ENCODE peak calls at places on chromosome 6, in four cellular contexts. B is SK-N-SH, X is K562, V is H1. E is an unnamed sample.

GRCh38 chr6:30696432-30696831 is 5.6 kb upstream of the NRM start:
- DNase-seq in B (no peak), X (no peak), V (no peak), E (no peak)

GRCh38 chr6:69019832-69020231 is 384.8 kb downstream of the ADGRB3 start:
- DNase-seq in B (no peak), X (no peak), V (no peak), E (no peak)

GRCh38 chr6:167568407-167569024 is 243.6 kb downstream of the TTLL2 start:
- DNase-seq in B (no peak), X (no peak), V (no peak), E (no peak)

GRCh38 chr6:37566209-37566859 is 66.6 kb upstream of the CCDC167 start:
- DNase-seq in B (peak), X (peak), V (no peak), E (peak)

GRCh38 chr6:167590193-167590592 is 236.5 kb upstream of the AFDN start:
- DNase-seq in B (no peak), X (no peak), V (no peak), E (no peak)

GRCh38 chr6:2952557-2953095 is 18.7 kb downstream of the SERPINB6 start:
- DNase-seq in B (peak), X (peak), V (peak), E (peak)

GRCh38 chr6:15329154-15329781 is 83.4 kb downstream of the JARID2 start:
- DNase-seq in B (peak), X (no peak), V (no peak), E (no peak)

GRCh38 chr6:74320076-74320475 is 624.1 kb downstream of the CD109 start:
- DNase-seq in B (no peak), X (no peak), V (no peak), E (no peak)

GRCh38 chr6:150395388-150396009 is 26.7 kb downstream of the IYD start:
- DNase-seq in B (peak), X (peak), V (peak), E (peak)

GRCh38 chr6:21759721-21760120 is 166.2 kb downstream of the SOX4 start:
- DNase-seq in B (no peak), X (no peak), V (no peak), E (no peak)

DNA sequence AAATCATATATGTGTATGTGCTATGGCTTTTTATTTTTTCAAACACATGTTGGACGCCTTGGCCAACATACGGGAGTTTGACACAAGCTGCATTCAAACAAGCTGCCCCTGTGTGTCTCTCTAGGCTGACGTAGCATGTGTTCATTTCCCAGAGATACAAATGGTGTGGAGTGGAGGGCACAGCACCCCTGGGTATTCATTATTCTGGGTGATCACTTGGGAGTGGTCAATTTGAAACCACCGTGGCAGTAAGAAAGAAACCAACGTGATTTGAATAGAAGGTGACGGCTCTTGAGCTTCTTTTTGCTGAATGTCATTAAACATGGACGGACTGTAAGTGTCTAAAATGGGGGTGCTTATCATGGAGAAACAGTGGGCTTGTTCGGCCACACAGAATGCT is 1261.8 kb upstream of the CITED2 start:
- DNase-seq in B (no peak), X (no peak), V (no peak), E (no peak)
- TF ChIP-seq TEAD4 in B (no peak), X (no peak), V (no peak), E (no peak)

DNA sequence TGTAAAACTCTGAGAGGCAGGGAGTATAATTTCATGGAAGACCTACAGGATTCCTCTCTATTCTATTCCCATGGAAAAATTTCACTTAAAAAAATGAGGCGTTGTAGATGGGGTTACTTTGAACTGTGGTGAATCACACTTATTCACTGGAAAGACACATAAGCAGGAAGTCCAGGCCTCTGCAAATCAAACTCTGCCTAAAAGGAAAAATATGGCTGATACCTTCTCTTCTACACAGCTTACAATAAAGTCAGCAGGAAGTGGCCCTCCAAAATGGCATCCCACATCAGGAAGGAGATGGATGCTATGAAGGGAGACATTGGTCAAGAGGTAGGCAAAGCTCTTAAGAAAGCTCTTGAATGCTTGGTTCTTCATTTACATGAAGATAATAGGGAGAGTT is 115.9 kb downstream of the FYN start:
- DNase-seq in B (no peak), X (no peak), V (no peak), E (no peak)
- TF ChIP-seq TEAD4 in B (no peak), X (no peak), V (no peak), E (no peak)

DNA sequence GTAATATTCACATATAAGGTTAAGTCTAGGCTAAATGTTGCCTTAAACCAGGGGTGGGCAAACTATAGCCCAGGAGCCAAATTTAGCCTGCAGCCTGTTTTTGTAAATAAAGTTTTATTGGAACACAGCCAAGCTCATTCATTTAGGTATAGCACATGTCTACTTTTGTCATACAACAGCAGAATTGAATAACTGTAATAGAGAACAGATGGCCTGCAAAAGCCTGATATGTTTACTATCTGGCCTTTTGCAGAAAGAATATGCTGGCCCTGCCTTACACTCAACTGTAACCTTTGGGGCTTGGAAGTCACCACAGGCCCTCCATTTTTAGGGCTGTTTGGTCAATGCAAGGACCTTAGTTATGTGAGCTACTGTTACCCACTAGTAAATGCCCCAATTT is 17.7 kb upstream of the BCLAF1 start:
- DNase-seq in B (peak), X (peak), V (no peak), E (no peak)
- TF ChIP-seq TEAD4 in B (no peak), X (no peak), V (no peak), E (no peak)

GRCh38 chr6:35047265-35048011 is 93.7 kb downstream of the TCP11 start:
- DNase-seq in B (peak), X (no peak), V (no peak), E (no peak)

GRCh38 chr6:35048031-35048613 is 93.0 kb downstream of the TCP11 start:
- DNase-seq in B (peak), X (no peak), V (no peak), E (no peak)

GRCh38 chr6:35046098-35046497 is 95.0 kb downstream of the TCP11 start:
- DNase-seq in B (no peak), X (no peak), V (no peak), E (no peak)

GRCh38 chr6:35048631-35049083 is 92.5 kb downstream of the TCP11 start:
- DNase-seq in B (peak), X (no peak), V (no peak), E (peak)

DNA sequence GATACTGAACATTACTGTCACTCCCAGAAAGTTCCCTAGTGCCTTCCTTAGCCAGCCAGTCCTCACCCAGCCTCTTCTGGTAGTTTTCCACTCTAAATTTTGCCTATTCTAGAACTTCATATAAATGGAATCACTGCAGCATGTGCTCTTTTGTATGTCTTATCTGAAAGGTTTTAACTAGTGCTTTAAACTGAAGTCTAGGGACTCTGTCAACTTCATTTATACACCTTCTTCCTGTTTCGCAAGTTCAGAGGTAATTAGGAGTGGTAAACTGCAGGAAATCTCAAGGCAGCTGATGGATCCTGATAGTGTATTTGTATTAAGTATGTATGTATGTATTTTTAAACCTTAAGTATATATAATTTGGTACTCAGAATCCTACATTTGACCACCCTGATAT is 94.3 kb downstream of the TCP11 start:
- DNase-seq in B (no peak), X (no peak), V (no peak), E (no peak)
- TF ChIP-seq TEAD4 in B (no peak), X (no peak), V (no peak), E (no peak)

GRCh38 chr6:122620428-122620827 is 10.2 kb downstream of the PKIB start:
- DNase-seq in B (no peak), X (no peak), V (no peak), E (no peak)
- TF ChIP-seq TEAD4 in B (no peak), X (no peak), V (no peak), E (no peak)

DNA sequence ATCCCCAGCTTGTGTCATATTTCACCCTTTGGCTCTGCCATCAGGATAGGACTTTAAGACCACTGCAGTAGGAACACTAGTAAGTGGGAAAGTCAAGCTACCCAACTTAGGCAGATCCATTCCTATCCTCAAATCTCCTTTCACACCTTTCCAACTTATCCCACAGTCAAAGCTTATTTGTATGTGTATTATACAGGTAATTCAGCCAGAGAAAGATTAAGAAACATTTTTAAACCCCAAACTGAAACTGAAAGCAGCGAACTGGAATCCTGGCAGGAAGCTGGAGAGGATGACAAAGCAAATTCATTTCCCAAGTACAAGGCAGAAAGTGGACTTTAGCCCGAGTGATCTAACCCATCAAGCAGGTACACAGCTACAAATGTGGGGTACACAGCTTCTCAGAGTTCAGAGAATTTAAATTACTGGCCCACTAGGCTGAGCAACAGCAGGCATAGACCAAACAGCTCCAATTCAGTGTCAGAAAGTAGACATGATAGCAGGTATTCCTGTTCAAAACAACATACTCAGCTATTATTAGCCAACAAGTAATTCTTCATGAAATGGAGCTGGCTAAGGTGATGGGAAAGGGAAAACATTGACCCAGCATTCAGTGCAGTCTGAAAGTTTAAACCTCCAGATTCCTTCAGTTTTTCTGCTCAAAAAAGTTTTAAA is 39.1 kb downstream of the ILRUN start:
- DNase-seq in B (no peak), X (peak), V (no peak), E (no peak)
- TF ChIP-seq TEAD4 in B (peak), X (no peak), V (no peak), E (no peak)

GRCh38 chr6:45679163-45679562 is 301.4 kb upstream of the SUPT3H start:
- DNase-seq in B (no peak), X (no peak), V (no peak), E (no peak)
- TF ChIP-seq TEAD4 in B (no peak), X (no peak), V (no peak), E (no peak)

DNA sequence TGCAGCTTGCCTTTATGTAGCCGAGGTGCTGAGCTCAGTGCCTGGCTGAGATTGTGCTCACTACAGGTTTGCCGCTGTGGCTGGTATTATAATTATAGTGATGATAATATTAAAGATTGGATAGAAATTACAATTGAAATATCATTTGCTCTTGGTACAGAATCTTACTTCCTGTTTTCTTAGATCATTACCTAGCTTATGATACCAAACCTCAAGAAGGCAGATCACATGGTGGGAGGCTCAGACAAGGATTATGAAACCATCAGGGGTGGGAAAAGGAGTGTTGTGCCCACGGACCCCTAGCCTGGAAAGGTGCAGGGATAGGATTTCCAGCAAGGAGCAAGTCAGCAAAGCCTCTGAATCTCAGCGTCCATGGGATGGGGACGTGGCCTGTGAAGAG is 70.6 kb downstream of the IGF2R start:
- DNase-seq in B (no peak), X (no peak), V (no peak), E (no peak)
- TF ChIP-seq TEAD4 in B (no peak), X (no peak), V (no peak), E (no peak)